ENCODE peak calls at places on chromosomes 4 and X, in five cellular contexts. One of them, this sample, is unnamed.

GRCh38 chr4:111781611-111782010 is 363.6 kb upstream of the FAM241A start:
- DNase-seq in HepG2: peak
- DNase-seq in hepatocyte: peak
- DNase-seq in HCT116: peak
- DNase-seq in fibroblast of lung: no peak
- DNase-seq in this sample: no peak

GRCh38 chrX:154749856-154750255 is 1.0 kb downstream of the GAB3 start:
- DNase-seq in HCT116: no peak
- DNase-seq in HepG2: no peak
- DNase-seq in fibroblast of lung: no peak
- DNase-seq in hepatocyte: no peak
- DNase-seq in this sample: no peak

GRCh38 chrX:40177942-40178715 is 80.4 kb upstream of the BCOR start:
- DNase-seq in HepG2: no peak
- DNase-seq in fibroblast of lung: no peak
- DNase-seq in HCT116: no peak
- DNase-seq in hepatocyte: no peak
- DNase-seq in this sample: no peak

GRCh38 chrX:39905475-39905889 is 192.3 kb downstream of the BCOR start:
- DNase-seq in fibroblast of lung: peak
- DNase-seq in HepG2: no peak
- DNase-seq in hepatocyte: peak
- DNase-seq in HCT116: no peak
- DNase-seq in this sample: no peak

GRCh38 chr4:37453361-37454262 is 209.1 kb downstream of the NWD2 start:
- DNase-seq in fibroblast of lung: peak
- DNase-seq in HCT116: no peak
- DNase-seq in HepG2: no peak
- DNase-seq in hepatocyte: peak
- DNase-seq in this sample: peak

GRCh38 chr4:3213101-3213416 is 35.9 kb upstream of the MSANTD1 start:
- DNase-seq in fibroblast of lung: no peak
- DNase-seq in HCT116: no peak
- DNase-seq in HepG2: peak
- DNase-seq in hepatocyte: peak
- DNase-seq in this sample: no peak

GRCh38 chr4:100430441-100430840 is 87.4 kb downstream of the EMCN start:
- DNase-seq in hepatocyte: no peak
- DNase-seq in HepG2: no peak
- DNase-seq in HCT116: no peak
- DNase-seq in fibroblast of lung: no peak
- DNase-seq in this sample: no peak

GRCh38 chrX:7546551-7547080 is 296.4 kb upstream of the VCX start:
- DNase-seq in HepG2: no peak
- DNase-seq in HCT116: no peak
- DNase-seq in fibroblast of lung: no peak
- DNase-seq in hepatocyte: no peak
- DNase-seq in this sample: no peak

GRCh38 chr4:57109847-57110634 is at the start of gene IGFBP7:
- DNase-seq in hepatocyte: peak
- DNase-seq in fibroblast of lung: no peak
- DNase-seq in HepG2: no peak
- DNase-seq in HCT116: no peak
- DNase-seq in this sample: no peak

GRCh38 chr4:132417220-132417619 is 731.9 kb upstream of the PCDH10 start:
- DNase-seq in fibroblast of lung: no peak
- DNase-seq in HepG2: no peak
- DNase-seq in HCT116: peak
- DNase-seq in hepatocyte: no peak
- DNase-seq in this sample: no peak

GRCh38 chrX:85243761-85244410 is at the start of the genes SATL1 and ZNF711:
- DNase-seq in HepG2: peak
- DNase-seq in HCT116: peak
- DNase-seq in fibroblast of lung: peak
- DNase-seq in hepatocyte: peak
- DNase-seq in this sample: peak

GRCh38 chr4:38730830-38731646 is 51.8 kb downstream of the TLR10 start:
- DNase-seq in HCT116: peak
- DNase-seq in HepG2: peak
- DNase-seq in hepatocyte: peak
- DNase-seq in fibroblast of lung: peak
- DNase-seq in this sample: peak

GRCh38 chrX:78384486-78384885 is 57.1 kb upstream of the CYSLTR1 start:
- DNase-seq in HCT116: no peak
- DNase-seq in fibroblast of lung: no peak
- DNase-seq in HepG2: no peak
- DNase-seq in hepatocyte: no peak
- DNase-seq in this sample: no peak

GRCh38 chr4:7546809-7547367 is 112.2 kb upstream of the PSAPL1 start:
- DNase-seq in HCT116: no peak
- DNase-seq in HepG2: no peak
- DNase-seq in fibroblast of lung: no peak
- DNase-seq in hepatocyte: no peak
- DNase-seq in this sample: peak

GRCh38 chr4:157898836-157899605 is 273.8 kb downstream of the GASK1B start:
- DNase-seq in fibroblast of lung: no peak
- DNase-seq in hepatocyte: no peak
- DNase-seq in HCT116: no peak
- DNase-seq in HepG2: no peak
- DNase-seq in this sample: peak

GRCh38 chrX:39821011-39821708 is 276.6 kb downstream of the BCOR start:
- DNase-seq in HepG2: no peak
- DNase-seq in fibroblast of lung: peak
- DNase-seq in HCT116: no peak
- DNase-seq in hepatocyte: peak
- DNase-seq in this sample: peak

GRCh38 chr4:7929530-7929951 is 10.1 kb downstream of the AFAP1 start:
- DNase-seq in HCT116: peak
- DNase-seq in HepG2: no peak
- DNase-seq in hepatocyte: peak
- DNase-seq in fibroblast of lung: no peak
- DNase-seq in this sample: no peak

GRCh38 chrX:1443496-1444075 is 9.1 kb downstream of the ASMTL start:
- DNase-seq in HepG2: no peak
- DNase-seq in HCT116: no peak
- DNase-seq in hepatocyte: no peak
- DNase-seq in fibroblast of lung: no peak
- DNase-seq in this sample: no peak

GRCh38 chrX:85084770-85085393 is 81.2 kb downstream of the APOOL start:
- DNase-seq in HCT116: peak
- DNase-seq in fibroblast of lung: peak
- DNase-seq in hepatocyte: peak
- DNase-seq in HepG2: peak
- DNase-seq in this sample: peak

GRCh38 chr4:148044889-148045352 is 313.0 kb downstream of the ARHGAP10 start:
- DNase-seq in fibroblast of lung: no peak
- DNase-seq in HepG2: peak
- DNase-seq in hepatocyte: no peak
- DNase-seq in HCT116: no peak
- DNase-seq in this sample: no peak

GRCh38 chr4:160180206-160180605 is 1077.3 kb downstream of the RAPGEF2 start:
- DNase-seq in HepG2: no peak
- DNase-seq in fibroblast of lung: no peak
- DNase-seq in hepatocyte: peak
- DNase-seq in HCT116: peak
- DNase-seq in this sample: peak

GRCh38 chr4:152188801-152189200 is 347.1 kb downstream of the FBXW7 start:
- DNase-seq in HCT116: no peak
- DNase-seq in HepG2: no peak
- DNase-seq in hepatocyte: no peak
- DNase-seq in fibroblast of lung: no peak
- DNase-seq in this sample: no peak

GRCh38 chrX:40459576-40460158 is 121.1 kb upstream of the ATP6AP2 start:
- DNase-seq in hepatocyte: no peak
- DNase-seq in HCT116: no peak
- DNase-seq in fibroblast of lung: no peak
- DNase-seq in HepG2: no peak
- DNase-seq in this sample: no peak

GRCh38 chr4:48296330-48296729 is 26.7 kb upstream of the TEC start:
- DNase-seq in hepatocyte: no peak
- DNase-seq in HepG2: no peak
- DNase-seq in fibroblast of lung: no peak
- DNase-seq in HCT116: no peak
- DNase-seq in this sample: no peak

DNA sequence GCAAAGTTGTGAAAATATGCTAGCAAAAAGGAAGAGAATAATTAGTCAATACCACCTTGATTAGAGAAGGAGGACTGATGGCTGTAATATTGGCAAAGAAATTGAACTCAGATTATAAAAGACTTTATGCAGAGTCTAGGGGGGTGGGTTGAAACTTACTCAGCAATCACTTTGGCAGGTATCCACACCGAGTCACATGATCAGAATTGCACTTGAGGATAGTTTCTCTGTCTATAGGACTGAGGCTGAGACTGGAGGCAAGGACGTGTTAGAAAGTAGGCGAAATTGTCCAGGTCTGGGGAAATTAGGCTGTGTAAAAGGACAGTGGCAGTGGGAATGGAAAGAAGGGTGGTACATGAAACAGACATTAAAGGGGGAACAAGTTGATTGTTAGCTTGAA is 284.4 kb downstream of the ARHGAP24 start:
- DNase-seq in HepG2: no peak
- DNase-seq in HCT116: no peak
- DNase-seq in fibroblast of lung: no peak
- DNase-seq in hepatocyte: no peak
- DNase-seq in this sample: no peak
- TF ChIP-seq EZH2 in HepG2: no peak
- TF ChIP-seq EZH2 in HCT116: no peak
- TF ChIP-seq EZH2 in fibroblast of lung: no peak
- TF ChIP-seq EZH2 in hepatocyte: no peak
- TF ChIP-seq EZH2 in this sample: no peak

GRCh38 chrX:101377542-101377941 is 8.4 kb downstream of the BTK start:
- DNase-seq in hepatocyte: no peak
- DNase-seq in fibroblast of lung: no peak
- DNase-seq in HCT116: no peak
- DNase-seq in HepG2: no peak
- DNase-seq in this sample: no peak
- H2AFZ ChIP-seq in hepatocyte: no peak
- H2AFZ ChIP-seq in fibroblast of lung: no peak
- H2AFZ ChIP-seq in HCT116: no peak
- H2AFZ ChIP-seq in HepG2: no peak
- H2AFZ ChIP-seq in this sample: no peak

GRCh38 chr4:55066018-55066417 is 59.4 kb downstream of the KDR start:
- DNase-seq in HCT116: no peak
- DNase-seq in hepatocyte: no peak
- DNase-seq in HepG2: no peak
- DNase-seq in fibroblast of lung: no peak
- DNase-seq in this sample: no peak
- TF ChIP-seq EZH2 in HCT116: no peak
- TF ChIP-seq EZH2 in hepatocyte: no peak
- TF ChIP-seq EZH2 in HepG2: no peak
- TF ChIP-seq EZH2 in fibroblast of lung: no peak
- TF ChIP-seq EZH2 in this sample: no peak

GRCh38 chrX:121781991-121782390 is 734.6 kb downstream of the GLUD2 start:
- DNase-seq in HepG2: no peak
- DNase-seq in HCT116: no peak
- DNase-seq in hepatocyte: no peak
- DNase-seq in fibroblast of lung: no peak
- DNase-seq in this sample: no peak

GRCh38 chrX:121782544-121782943 is 735.1 kb downstream of the GLUD2 start:
- DNase-seq in fibroblast of lung: no peak
- DNase-seq in HepG2: no peak
- DNase-seq in hepatocyte: no peak
- DNase-seq in HCT116: no peak
- DNase-seq in this sample: no peak

GRCh38 chrX:121782976-121783375 is 735.6 kb downstream of the GLUD2 start:
- DNase-seq in HCT116: no peak
- DNase-seq in hepatocyte: no peak
- DNase-seq in HepG2: no peak
- DNase-seq in fibroblast of lung: no peak
- DNase-seq in this sample: no peak
- H2AFZ ChIP-seq in HCT116: no peak
- H2AFZ ChIP-seq in hepatocyte: no peak
- H2AFZ ChIP-seq in HepG2: no peak
- H2AFZ ChIP-seq in fibroblast of lung: no peak
- H2AFZ ChIP-seq in this sample: no peak

GRCh38 chrX:140507223-140507981 is 2.5 kb upstream of the SOX3 start:
- DNase-seq in HCT116: no peak
- DNase-seq in hepatocyte: no peak
- DNase-seq in fibroblast of lung: no peak
- DNase-seq in HepG2: no peak
- DNase-seq in this sample: no peak
- TF ChIP-seq EZH2 in HCT116: no peak
- TF ChIP-seq EZH2 in hepatocyte: peak
- TF ChIP-seq EZH2 in fibroblast of lung: peak
- TF ChIP-seq EZH2 in HepG2: no peak
- TF ChIP-seq EZH2 in this sample: no peak

GRCh38 chrX:134237363-134237702 is 351 bp downstream of the CCDC160 start:
- DNase-seq in fibroblast of lung: no peak
- DNase-seq in HepG2: no peak
- DNase-seq in hepatocyte: peak
- DNase-seq in HCT116: no peak
- DNase-seq in this sample: no peak

GRCh38 chrX:134235236-134235635 is 1.7 kb upstream of the CCDC160 start:
- DNase-seq in HCT116: no peak
- DNase-seq in hepatocyte: no peak
- DNase-seq in fibroblast of lung: no peak
- DNase-seq in HepG2: no peak
- DNase-seq in this sample: no peak

GRCh38 chrX:134239016-134239415 is 2.0 kb downstream of the CCDC160 start:
- DNase-seq in HCT116: no peak
- DNase-seq in fibroblast of lung: no peak
- DNase-seq in hepatocyte: no peak
- DNase-seq in HepG2: no peak
- DNase-seq in this sample: no peak

GRCh38 chrX:134240209-134240608 is 3.2 kb downstream of the CCDC160 start:
- DNase-seq in hepatocyte: no peak
- DNase-seq in HCT116: no peak
- DNase-seq in fibroblast of lung: no peak
- DNase-seq in HepG2: no peak
- DNase-seq in this sample: no peak

GRCh38 chrX:134236690-134237362 is at the start of gene CCDC160:
- DNase-seq in hepatocyte: peak
- DNase-seq in HCT116: peak
- DNase-seq in fibroblast of lung: peak
- DNase-seq in HepG2: peak
- DNase-seq in this sample: peak
- H2AFZ ChIP-seq in hepatocyte: peak
- H2AFZ ChIP-seq in HCT116: peak
- H2AFZ ChIP-seq in fibroblast of lung: no peak
- H2AFZ ChIP-seq in HepG2: no peak
- H2AFZ ChIP-seq in this sample: peak

GRCh38 chr4:61202100-61202637 is 2.0 kb downstream of the ADGRL3 start:
- DNase-seq in HCT116: no peak
- DNase-seq in HepG2: no peak
- DNase-seq in fibroblast of lung: peak
- DNase-seq in hepatocyte: no peak
- DNase-seq in this sample: no peak
- TF ChIP-seq EZH2 in HCT116: no peak
- TF ChIP-seq EZH2 in HepG2: no peak
- TF ChIP-seq EZH2 in fibroblast of lung: no peak
- TF ChIP-seq EZH2 in hepatocyte: peak
- TF ChIP-seq EZH2 in this sample: peak

This sample was measured in astrocyte.